ENCODE peak calls at places on chromosome 21, in five cellular contexts. X, A, S, Q and D are unnamed samples. For H3K9me2 and H3K79me2, the result is how much of the 10 kb centered on the place peaks cover.

GRCh38 chr21:31921079-31921478 is 48.3 kb downstream of the HUNK start:
- DNase-seq in S (no peak), Q (peak), X (no peak), A (no peak), D (no peak)

GRCh38 chr21:45508607-45509565 is 33.4 kb downstream of the SLC19A1 start:
- DNase-seq in X (no peak), Q (no peak), A (no peak), S (no peak), D (no peak)

GRCh38 chr21:29335720-29336119 is 37.0 kb downstream of the BACH1 start:
- DNase-seq in Q (peak), X (no peak), S (no peak), A (no peak), D (no peak)

GRCh38 chr21:16912075-16912474 is 600.8 kb upstream of the CXADR start:
- DNase-seq in X (peak), Q (peak), S (no peak), A (no peak), D (no peak)

GRCh38 chr21:21101911-21102310 is 103.7 kb downstream of the NCAM2 start:
- DNase-seq in S (peak), A (peak), Q (peak), X (no peak), D (no peak)

GRCh38 chr21:29092102-29092959 is 18.9 kb upstream of the CCT8 start:
- DNase-seq in X (no peak), Q (no peak), A (no peak), S (no peak), D (no peak)

GRCh38 chr21:45019076-45019886 is 55.1 kb upstream of the ADARB1 start:
- DNase-seq in X (no peak), S (peak), A (no peak), Q (no peak), D (no peak)

GRCh38 chr21:31752967-31753366 is 21.0 kb upstream of the SCAF4 start:
- DNase-seq in S (no peak), Q (no peak), A (no peak), X (no peak), D (no peak)

GRCh38 chr21:32733356-32733755 is 5.5 kb upstream of the SYNJ1 start:
- DNase-seq in X (no peak), A (no peak), S (no peak), Q (no peak), D (no peak)

GRCh38 chr21:41673596-41674335 is 93.1 kb downstream of the RIPK4 start:
- DNase-seq in A (no peak), X (no peak), S (no peak), Q (no peak), D (no peak)

GRCh38 chr21:45086342-45086958 is 12.1 kb downstream of the ADARB1 start:
- DNase-seq in X (no peak), Q (no peak), S (no peak), A (no peak), D (no peak)

GRCh38 chr21:44702973-44703730 is 6.2 kb downstream of the KRTAP10-12 start:
- DNase-seq in A (no peak), Q (no peak), S (no peak), X (no peak), D (no peak)

GRCh38 chr21:45867671-45868081 is 113.9 kb upstream of the COL6A1 start:
- DNase-seq in Q (no peak), S (no peak), A (no peak), X (no peak), D (no peak)

GRCh38 chr21:43287111-43287973 is 118.5 kb downstream of the CRYAA start:
- DNase-seq in X (peak), S (no peak), Q (peak), A (no peak), D (no peak)

GRCh38 chr21:43270800-43271261 is 102.0 kb downstream of the CRYAA start:
- DNase-seq in Q (no peak), S (no peak), A (no peak), X (no peak), D (no peak)

GRCh38 chr21:41199588-41199987 is 31.6 kb downstream of the BACE2 start:
- DNase-seq in S (no peak), X (no peak), Q (no peak), A (no peak), D (no peak)

GRCh38 chr21:36103434-36103833 is 31.4 kb upstream of the CBR3 start:
- DNase-seq in S (no peak), X (peak), Q (peak), A (no peak), D (no peak)

GRCh38 chr21:37032877-37033471 is 26.5 kb downstream of the RIPPLY3 start:
- DNase-seq in X (peak), A (no peak), S (no peak), Q (peak), D (no peak)

GRCh38 chr21:27703806-27704205 is 736.9 kb upstream of the ADAMTS5 start:
- DNase-seq in Q (no peak), A (no peak), S (no peak), X (no peak), D (no peak)

GRCh38 chr21:31248598-31248997 is 95.5 kb downstream of the TIAM1 start:
- DNase-seq in X (no peak), S (no peak), Q (peak), A (no peak), D (no peak)

GRCh38 chr21:21715286-21715969 is 717.2 kb downstream of the NCAM2 start:
- DNase-seq in Q (peak), S (no peak), A (no peak), X (no peak), D (no peak)

GRCh38 chr21:17071093-17071492 is 441.8 kb upstream of the CXADR start:
- DNase-seq in X (no peak), Q (no peak), S (no peak), A (no peak), D (no peak)

GRCh38 chr21:29372063-29372802 is 73.5 kb downstream of the BACH1 start:
- DNase-seq in S (peak), A (peak), X (peak), Q (peak), D (peak)

GRCh38 chr21:46001821-46002681 is 20.5 kb downstream of the COL6A1 start:
- DNase-seq in A (no peak), X (no peak), Q (no peak), S (no peak), D (no peak)

GRCh38 chr21:46347203-46347550 is 23.2 kb downstream of the PCNT start:
- DNase-seq in S (no peak), Q (no peak), A (no peak), X (no peak), D (no peak)

GRCh38 chr21:41411449-41412089 is 14.5 kb upstream of the MX1 start:
- DNase-seq in Q (peak), X (no peak), S (peak), A (no peak), D (peak)

GRCh38 chr21:42662430-42663199 is 9.2 kb downstream of the PDE9A start:
- DNase-seq in X (no peak), S (no peak), A (no peak), Q (no peak), D (no peak)

GRCh38 chr21:46099476-46099875 is 1.6 kb downstream of the COL6A2 start:
- DNase-seq in Q (peak), X (no peak), A (no peak), S (peak), D (no peak)

GRCh38 chr21:36501589-36501892 is 21.6 kb upstream of the CLDN14 start:
- DNase-seq in S (no peak), Q (no peak), A (no peak), X (no peak), D (no peak)

GRCh38 chr21:43289966-43290365 is 121.2 kb downstream of the CRYAA start:
- DNase-seq in A (no peak), X (no peak), Q (no peak), S (no peak), D (no peak)

GRCh38 chr21:42061866-42062542 is 9.1 kb upstream of the UMODL1 start:
- DNase-seq in Q (no peak), X (no peak), S (peak), A (peak), D (peak)

GRCh38 chr21:36630485-36631206 is 68.3 kb upstream of the SIM2 start:
- DNase-seq in A (peak), X (peak), Q (peak), S (peak), D (peak)

GRCh38 chr21:42739061-42739931 is 85.9 kb downstream of the PDE9A start:
- DNase-seq in S (no peak), X (no peak), A (no peak), Q (no peak), D (no peak)

GRCh38 chr21:29300547-29301138 is 1.9 kb downstream of the BACH1 start:
- DNase-seq in S (no peak), X (no peak), Q (peak), A (peak), D (peak)

GRCh38 chr21:45379901-45380330 is 25.0 kb upstream of the COL18A1 start:
- DNase-seq in Q (no peak), A (no peak), X (no peak), S (no peak), D (no peak)

GRCh38 chr21:36762636-36763035 is 63.7 kb downstream of the SIM2 start:
- DNase-seq in A (no peak), X (no peak), Q (no peak), S (no peak), D (no peak)

GRCh38 chr21:28801906-28802305 is 190.8 kb downstream of the LTN1 start:
- DNase-seq in X (no peak), Q (peak), A (no peak), S (no peak), D (no peak)

GRCh38 chr21:28737671-28738279 is 254.9 kb downstream of the LTN1 start:
- DNase-seq in X (no peak), S (no peak), A (no peak), Q (peak), D (no peak)

GRCh38 chr21:14734833-14735232 is 188.7 kb upstream of the SAMSN1 start:
- DNase-seq in Q (no peak), S (no peak), A (no peak), X (no peak), D (no peak)

GRCh38 chr21:14736672-14737071 is 190.6 kb upstream of the SAMSN1 start:
- DNase-seq in Q (no peak), A (no peak), X (no peak), S (no peak), D (no peak)

GRCh38 chr21:14737278-14737677 is 191.2 kb upstream of the SAMSN1 start:
- DNase-seq in S (no peak), Q (no peak), X (no peak), A (no peak), D (no peak)

GRCh38 chr21:14736162-14736561 is 190.0 kb upstream of the SAMSN1 start:
- DNase-seq in S (no peak), A (peak), Q (no peak), X (no peak), D (peak)

DNA sequence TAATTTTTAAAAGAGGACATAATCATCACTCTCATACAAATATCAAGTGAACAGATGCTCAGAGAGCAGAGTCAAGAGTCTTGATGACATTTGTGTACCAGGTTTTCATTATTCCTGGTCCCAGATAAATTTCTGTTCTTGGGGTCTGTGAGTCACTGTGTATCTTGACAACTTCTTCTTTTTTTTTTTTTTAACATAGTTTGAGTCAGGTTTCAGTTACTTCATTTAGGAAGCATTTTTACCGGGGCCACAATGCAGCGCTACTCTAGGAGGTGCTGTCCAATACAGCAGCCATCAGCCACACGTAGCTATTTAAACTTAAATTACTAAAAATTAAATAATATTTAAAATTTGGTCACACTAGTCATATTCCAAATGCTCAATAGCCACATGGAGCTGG is 188.1 kb upstream of the SAMSN1 start:
- DNase-seq in S (no peak), Q (no peak), X (no peak), A (no peak), D (no peak)
- H3K9me2 ChIP-seq in S (under half), Q (under half), X (under half), A (under half), D (under half)

GRCh38 chr21:34795152-34796141 is 126.7 kb downstream of the CLIC6 start:
- DNase-seq in Q (peak), A (no peak), S (no peak), X (no peak), D (no peak)
- H3K4me2 ChIP-seq in Q (peak), A (no peak), S (no peak), X (no peak), D (no peak)

DNA sequence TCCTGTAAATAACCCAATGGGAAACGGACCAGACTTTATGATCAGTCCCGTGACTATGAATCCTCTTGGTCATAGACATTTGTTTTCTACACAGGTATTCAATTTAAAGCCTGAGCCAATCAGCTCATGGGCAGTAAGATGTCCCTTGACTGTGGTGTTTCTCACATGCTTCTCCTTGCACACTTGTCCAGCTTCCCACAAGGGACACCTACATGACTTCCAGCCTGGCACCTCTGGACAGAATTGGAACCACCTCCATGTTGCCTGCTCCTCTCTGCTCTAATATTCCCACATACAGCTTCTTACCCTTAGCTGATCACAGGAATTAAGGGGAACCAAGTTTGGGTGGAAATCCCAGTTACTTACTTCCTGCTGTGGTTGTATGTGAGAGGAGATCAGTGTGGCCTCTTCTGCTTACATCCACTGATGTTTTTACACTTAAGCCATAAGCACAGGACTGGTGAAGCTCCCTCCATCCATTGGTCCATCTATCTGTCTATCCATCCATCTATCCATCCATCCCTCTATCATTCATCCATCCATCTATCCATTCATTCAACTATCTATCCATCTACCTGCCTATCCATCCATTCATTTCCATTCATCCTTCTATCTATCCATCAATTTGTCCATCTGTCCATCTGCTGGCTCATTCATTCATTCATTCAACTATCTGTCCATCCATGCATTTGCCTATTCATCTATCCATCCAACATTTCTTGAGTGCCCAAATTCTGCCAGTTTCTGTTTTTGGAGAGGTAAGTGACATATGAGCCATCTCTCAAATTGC is 16.4 kb downstream of the RUNX1 start:
- DNase-seq in S (no peak), A (no peak), Q (no peak), X (no peak), D (no peak)
- H3K79me2 ChIP-seq in S (under half), A (under half), Q (half or more), X (half or more), D (half or more)

GRCh38 chr21:26079376-26079775 is 91.2 kb downstream of the APP start:
- DNase-seq in S (no peak), X (no peak), Q (peak), A (no peak), D (no peak)
- H3K9me2 ChIP-seq in S (under half), X (under half), Q (under half), A (under half), D (under half)